ENCODE peak calls at places on chromosomes 3 and 15, in ten cellular contexts. V is spleen; C is upper lobe of right lung; H is naive thymus-derived CD4-positive, alpha-beta T cell; Z is body of pancreas; S is adipocyte; N is mammary epithelial cell; R is mucosa of descending colon; L is adrenal gland; P is psoas muscle. Y is an unnamed sample.

GRCh38 chr3:191300422-191300821 is 28.8 kb upstream of the CCDC50 start:
- DNase-seq in L (no peak), R (no peak), P (no peak), N (no peak), H (no peak), S (no peak), Z (no peak), C (no peak), V (no peak), Y (no peak)

GRCh38 chr3:136893848-136894443 is 31.9 kb downstream of the NCK1 start:
- DNase-seq in H (no peak), S (peak; percentile 33), R (no peak), L (no peak), C (no peak), P (no peak), V (no peak), N (peak; percentile 81), Z (no peak), Y (no peak)

GRCh38 chr3:119497824-119498187 is 541 bp upstream of the TIMMDC1 start:
- DNase-seq in V (no peak), S (peak; percentile 54), C (no peak), L (peak; percentile 33), N (peak; percentile 17), R (peak; percentile 50), P (no peak), Z (peak; percentile 48), H (no peak), Y (peak; percentile 61)

GRCh38 chr3:63228677-63229076 is 49.4 kb upstream of the SYNPR start:
- DNase-seq in R (no peak), N (peak; percentile 33), L (peak; percentile 18), V (no peak), Z (peak; percentile 29), H (no peak), P (no peak), C (no peak), S (peak; percentile 78), Y (peak; percentile 82)

GRCh38 chr3:152350139-152350538 is 81.4 kb downstream of the MBNL1 start:
- DNase-seq in H (no peak), N (peak; percentile 39), V (no peak), P (no peak), L (no peak), C (no peak), S (no peak), Z (no peak), R (no peak), Y (no peak)

GRCh38 chr3:44104668-44105321 is 136.9 kb upstream of the TOPAZ1 start:
- DNase-seq in L (no peak), Z (no peak), P (no peak), R (no peak), V (no peak), N (peak; percentile 95), S (peak; percentile 49), C (no peak), H (no peak), Y (no peak)

GRCh38 chr15:101052031-101052620 is 133.0 kb downstream of the LRRK1 start:
- DNase-seq in C (no peak), N (no peak), L (no peak), S (no peak), R (no peak), P (no peak), V (no peak), H (no peak), Z (no peak), Y (no peak)

GRCh38 chr15:63372018-63372705 is 9.5 kb downstream of the CA12 start:
- DNase-seq in H (no peak), Z (no peak), S (peak; percentile 91), P (peak; percentile 74), L (peak; percentile 28), R (peak; percentile 56), V (no peak), N (peak; percentile 97), C (no peak), Y (no peak)

GRCh38 chr15:48190932-48191573 is 412 bp upstream of the CTXN2 start:
- DNase-seq in Z (peak; percentile 74), P (peak; percentile 33), L (peak; percentile 70), V (no peak), S (peak; percentile 78), C (peak; percentile 82), H (peak; percentile 11), N (peak; percentile 60), R (peak; percentile 57), Y (peak; percentile 69)

GRCh38 chr3:117941756-117942155 is 1092.9 kb downstream of the IGSF11 start:
- DNase-seq in L (no peak), V (no peak), S (no peak), C (no peak), H (no peak), N (no peak), Z (no peak), R (no peak), P (no peak), Y (no peak)

GRCh38 chr3:69541059-69541471 is 155.2 kb upstream of the FRMD4B start:
- DNase-seq in C (no peak), P (no peak), L (no peak), H (no peak), N (peak; percentile 94), R (no peak), S (no peak), Z (no peak), V (no peak), Y (no peak)

GRCh38 chr3:141840737-141841544 is 35.5 kb upstream of the ATP1B3 start:
- DNase-seq in L (no peak), P (no peak), S (peak; percentile 25), Z (no peak), R (no peak), N (peak; percentile 91), H (no peak), C (no peak), V (no peak), Y (no peak)

DNA sequence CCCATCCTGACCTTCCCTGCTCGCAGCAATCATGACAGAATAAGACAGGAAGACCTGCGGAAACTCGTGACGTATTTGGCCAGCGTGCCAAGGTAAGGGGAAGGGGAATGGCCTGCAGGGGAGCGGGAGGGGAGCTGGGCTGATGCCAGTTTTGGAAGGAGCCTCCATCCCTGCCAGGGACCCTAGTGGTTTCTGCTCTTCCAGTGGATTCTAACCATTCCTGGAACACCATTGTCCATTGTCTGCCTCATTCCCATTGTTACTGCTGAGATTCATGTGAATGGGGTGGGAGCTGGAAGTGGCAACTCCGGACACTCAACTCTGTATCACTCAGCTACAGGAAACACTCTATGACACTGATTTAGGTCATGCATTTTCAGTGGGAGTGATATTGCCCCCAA is 242.9 kb upstream of the ROPN1 start:
- DNase-seq in S (no peak), Z (no peak), N (no peak), C (no peak), R (no peak), V (peak; percentile 76), H (no peak), P (peak; percentile 29), L (no peak), Y (no peak)
- H3K36me3 ChIP-seq in S (no peaks in the 10 kb centered on the region), Z (no peaks in the 10 kb centered on the region), N (no peaks in the 10 kb centered on the region), C (no peaks in the 10 kb centered on the region), R (no peaks in the 10 kb centered on the region), V (no peaks in the 10 kb centered on the region), H (no peaks in the 10 kb centered on the region), P (no peaks in the 10 kb centered on the region), L (no peaks in the 10 kb centered on the region), Y (no peaks in the 10 kb centered on the region)

GRCh38 chr3:64254443-64254842 is 29.2 kb upstream of the PRICKLE2 start:
- DNase-seq in S (no peak), N (no peak), V (no peak), H (no peak), C (no peak), P (no peak), L (no peak), R (no peak), Z (no peak), Y (no peak)

GRCh38 chr3:64255941-64256340 is 30.7 kb upstream of the PRICKLE2 start:
- DNase-seq in N (no peak), Z (no peak), L (no peak), V (no peak), R (no peak), H (no peak), P (no peak), S (no peak), C (no peak), Y (no peak)

GRCh38 chr3:64260391-64260790 is 35.1 kb upstream of the PRICKLE2 start:
- DNase-seq in H (no peak), Z (no peak), V (no peak), P (no peak), C (no peak), S (peak; percentile 43), R (no peak), N (no peak), L (no peak), Y (no peak)

GRCh38 chr3:64259646-64260045 is 34.4 kb upstream of the PRICKLE2 start:
- DNase-seq in Z (no peak), S (no peak), N (no peak), L (no peak), R (no peak), C (no peak), P (no peak), V (no peak), H (no peak), Y (no peak)

GRCh38 chr3:64257096-64257755 is 32.0 kb upstream of the PRICKLE2 start:
- DNase-seq in V (no peak), S (no peak), L (no peak), R (no peak), H (no peak), Z (no peak), C (no peak), P (peak; percentile 38), N (no peak), Y (no peak)
- H3K36me3 ChIP-seq in V (no peaks in the 10 kb centered on the region), S (peaks cover 41% of the 10 kb centered on the region), L (no peaks in the 10 kb centered on the region), R (no peaks in the 10 kb centered on the region), H (no peaks in the 10 kb centered on the region), Z (no peaks in the 10 kb centered on the region), C (no peaks in the 10 kb centered on the region), P (no peaks in the 10 kb centered on the region), N (peaks cover 3% of the 10 kb centered on the region), Y (no peaks in the 10 kb centered on the region)

DNA sequence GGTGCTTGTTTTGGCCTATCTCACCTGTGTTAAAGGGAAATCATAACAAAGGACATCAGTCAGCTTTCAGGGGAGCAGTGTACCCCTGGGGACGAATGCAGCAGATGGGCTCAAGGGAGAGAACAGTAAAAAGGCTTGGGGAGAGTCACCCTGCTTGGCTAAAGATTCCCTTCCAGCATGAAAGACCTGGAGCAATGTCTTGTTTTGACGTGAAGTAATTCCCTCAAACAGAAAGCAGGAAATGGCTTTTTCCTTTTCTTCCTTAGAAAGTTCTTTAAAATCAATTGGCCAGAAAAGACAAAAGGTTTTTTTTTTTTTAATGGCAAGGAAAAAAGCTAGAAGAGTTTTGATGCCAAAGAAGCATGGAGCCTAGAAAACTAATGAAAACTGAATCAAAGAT is 56.5 kb upstream of the PARL start:
- DNase-seq in N (no peak), P (no peak), C (no peak), Z (no peak), R (no peak), H (no peak), L (no peak), S (no peak), V (no peak), Y (no peak)
- H3K36me3 ChIP-seq in N (peaks cover 12% of the 10 kb centered on the region), P (peaks cover 100% of the 10 kb centered on the region), C (peaks cover 41% of the 10 kb centered on the region), Z (no peaks in the 10 kb centered on the region), R (no peaks in the 10 kb centered on the region), H (peaks cover 13% of the 10 kb centered on the region), L (no peaks in the 10 kb centered on the region), S (peaks cover 54% of the 10 kb centered on the region), V (peaks cover 43% of the 10 kb centered on the region), Y (peaks cover 21% of the 10 kb centered on the region)

DNA sequence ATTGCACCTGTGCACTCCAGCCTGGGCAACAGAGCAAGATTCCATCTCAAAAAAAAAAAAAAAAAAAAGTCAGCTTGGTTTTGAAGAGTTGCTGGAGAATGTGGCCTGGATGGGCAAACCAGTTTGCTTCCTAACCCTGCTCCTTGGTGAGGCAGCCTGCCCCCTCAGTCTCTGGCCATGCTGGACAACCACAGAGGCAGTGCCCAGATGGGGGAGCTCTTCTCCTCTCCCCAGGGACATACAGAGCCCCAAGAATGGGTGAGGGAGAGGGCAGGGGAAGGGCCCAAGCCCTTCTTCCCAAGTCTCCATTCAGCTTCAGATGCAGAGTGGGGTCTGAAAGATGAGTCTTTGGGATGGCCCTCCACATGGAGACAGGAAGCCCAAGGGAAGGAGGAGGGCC is 27.9 kb downstream of the CD276 start:
- DNase-seq in C (no peak), R (no peak), P (no peak), H (no peak), V (no peak), L (no peak), S (no peak), Z (no peak), N (no peak), Y (no peak)
- H3K36me3 ChIP-seq in C (peaks cover 34% of the 10 kb centered on the region), R (no peaks in the 10 kb centered on the region), P (peaks cover 59% of the 10 kb centered on the region), H (no peaks in the 10 kb centered on the region), V (peaks cover 10% of the 10 kb centered on the region), L (no peaks in the 10 kb centered on the region), S (peaks cover 72% of the 10 kb centered on the region), Z (no peaks in the 10 kb centered on the region), N (peaks cover 18% of the 10 kb centered on the region), Y (no peaks in the 10 kb centered on the region)

Y was measured in Karpas-422.